ENCODE peak calls at places on chromosomes 2 and 18, in four cellular contexts. D is activated T-helper 1 cell treated with anti-CD3 and anti-CD28 coated beads, Interleukin-2, amount 50 U/mL, for 16 hours; E is neural crest cell; O is stimulated activated CD8-positive, alpha-beta memory T cell treated with anti-CD3 and anti-CD28 coated beads, Interleukin-15, amount 100 ng/mL, for 48 hours. R is an unnamed sample.

GRCh38 chr2:109482371-109482841 is 131.4 kb downstream of the SEPTIN10 start:
- DNase-seq in O (no peak), E (no peak), D (no peak), R (peak)

GRCh38 chr2:20570249-20570648 is 80.6 kb downstream of the HS1BP3 start:
- DNase-seq in E (no peak), D (no peak), O (no peak), R (no peak)

GRCh38 chr2:6423131-6423530 is 442.6 kb downstream of the CMPK2 start:
- DNase-seq in E (no peak), D (no peak), O (no peak), R (no peak)

GRCh38 chr18:10141559-10141958 is 227.7 kb downstream of the VAPA start:
- DNase-seq in O (no peak), D (no peak), E (no peak), R (no peak)

GRCh38 chr2:70161069-70161534 is 29.7 kb downstream of the C2orf42 start:
- DNase-seq in O (no peak), E (no peak), D (no peak), R (no peak)

GRCh38 chr2:17166506-17166905 is 351.7 kb downstream of the RAD51AP2 start:
- DNase-seq in D (no peak), O (no peak), E (no peak), R (peak)

GRCh38 chr2:58976374-58977055 is 735.4 kb upstream of the FANCL start:
- DNase-seq in O (no peak), E (no peak), D (no peak), R (peak)

GRCh38 chr2:132585982-132586608 is 83.9 kb downstream of the LYPD1 start:
- DNase-seq in D (no peak), O (no peak), E (peak), R (no peak)

GRCh38 chr2:60961457-60961856 is 56.1 kb upstream of the PEX13 start:
- DNase-seq in E (no peak), O (no peak), D (no peak), R (no peak)

GRCh38 chr2:23377772-23378171 is 7.2 kb upstream of the KLHL29 start:
- DNase-seq in D (no peak), O (no peak), E (no peak), R (no peak)

GRCh38 chr2:46510596-46511177 is 31.3 kb downstream of the TMEM247 start:
- DNase-seq in O (no peak), E (no peak), D (no peak), R (no peak)

GRCh38 chr18:23881778-23882177 is 132.8 kb upstream of the TTC39C start:
- DNase-seq in E (no peak), D (no peak), O (no peak), R (no peak)

GRCh38 chr18:13620818-13621445 is 105.4 kb downstream of the FAM210A start:
- DNase-seq in D (no peak), O (no peak), E (no peak), R (no peak)

GRCh38 chr18:30684825-30685481 is 357.6 kb downstream of the DSC3 start:
- DNase-seq in D (no peak), E (no peak), O (no peak), R (no peak)

GRCh38 chr2:171478345-171478744 is 43.9 kb upstream of the CYBRD1 start:
- DNase-seq in O (no peak), E (no peak), D (no peak), R (no peak)

GRCh38 chr2:46179037-46179621 is 118.1 kb upstream of the EPAS1 start:
- DNase-seq in E (no peak), O (peak), D (peak), R (no peak)

GRCh38 chr2:238299803-238300202 is 11.4 kb upstream of the PER2 start:
- DNase-seq in O (no peak), D (no peak), E (no peak), R (no peak)

GRCh38 chr2:76517238-76517909 is 806.7 kb upstream of the GCFC2 start:
- DNase-seq in O (no peak), E (no peak), D (no peak), R (no peak)

GRCh38 chr2:112121682-112122254 is 16.4 kb upstream of the FBLN7 start:
- DNase-seq in O (no peak), D (no peak), E (peak), R (peak)

GRCh38 chr2:53422979-53423378 is 344.6 kb upstream of the CHAC2 start:
- DNase-seq in E (peak), D (no peak), O (no peak), R (no peak)

GRCh38 chr2:46796843-46797625 is 118.6 kb downstream of the MCFD2 start:
- DNase-seq in D (no peak), O (no peak), E (no peak), R (no peak)

GRCh38 chr2:7703523-7704144 is 786.4 kb downstream of the RNF144A start:
- DNase-seq in O (no peak), D (no peak), E (no peak), R (no peak)

GRCh38 chr18:49094136-49094535 is 143.4 kb upstream of the SMAD7 start:
- DNase-seq in E (no peak), D (no peak), O (no peak), R (no peak)

GRCh38 chr2:203072371-203072770 is 57.7 kb downstream of the NBEAL1 start:
- DNase-seq in D (no peak), O (no peak), E (no peak), R (no peak)

GRCh38 chr2:158457092-158457825 is 507 bp downstream of the PKP4 start:
- DNase-seq in D (peak), E (peak), O (peak), R (peak)

GRCh38 chr2:173307287-173307686 is 47.4 kb upstream of the CDCA7 start:
- DNase-seq in O (no peak), E (no peak), D (no peak), R (no peak)

GRCh38 chr18:9951022-9951859 is 37.4 kb downstream of the VAPA start:
- DNase-seq in E (no peak), D (no peak), O (no peak), R (peak)